ENCODE peak calls at places on chromosomes 13 and 19, in six cellular contexts. U, W, R, X, H and Q are unnamed samples.

GRCh38 chr19:3285647-3286176 is 61.3 kb downstream of the CELF5 start:
- DNase-seq in R (peak; percentile 93), W (no peak), H (no peak), U (peak; percentile 35), X (peak; percentile 91), Q (no peak)

GRCh38 chr13:20901668-20902437 is 693 bp downstream of the XPO4 start:
- DNase-seq in W (peak; percentile 71), R (peak; percentile 74), H (no peak), U (peak; percentile 33), X (peak; percentile 73), Q (peak; percentile 49)

GRCh38 chr19:43798546-43799409 is 3.5 kb downstream of the LYPD5 start:
- DNase-seq in U (no peak), R (peak; percentile 92), W (peak; percentile 87), X (no peak), H (no peak), Q (peak; percentile 90)

GRCh38 chr13:37539176-37539575 is 59.4 kb downstream of the POSTN start:
- DNase-seq in W (no peak), U (no peak), R (no peak), H (no peak), X (no peak), Q (no peak)

GRCh38 chr13:48278806-48279205 is 24.7 kb upstream of the RB1 start:
- DNase-seq in X (no peak), W (no peak), R (no peak), U (no peak), H (no peak), Q (no peak)

GRCh38 chr19:50823389-50824042 is at the start of gene KLK1:
- DNase-seq in H (no peak), W (no peak), X (peak; percentile 75), R (no peak), U (no peak), Q (no peak)

GRCh38 chr13:49217962-49218492 is 2.1 kb upstream of the MLNR start:
- DNase-seq in X (peak; percentile 74), R (peak; percentile 20), H (no peak), W (no peak), U (no peak), Q (no peak)

GRCh38 chr19:47407417-47407774 is 11.9 kb downstream of the MEIS3 start:
- DNase-seq in W (no peak), R (peak; percentile 54), X (peak; percentile 55), U (no peak), H (no peak), Q (no peak)

GRCh38 chr13:71621152-71622124 is 245.6 kb downstream of the DACH1 start:
- DNase-seq in U (no peak), X (no peak), R (peak; percentile 6), H (no peak), W (no peak), Q (no peak)

GRCh38 chr13:82758056-82758455 is 1124.2 kb downstream of the SLITRK1 start:
- DNase-seq in W (peak; percentile 26), H (peak; percentile 77), U (no peak), X (no peak), R (peak; percentile 83), Q (peak; percentile 46)
- TF ChIP-seq CTCF in W (peak; percentile 30), H (peak; percentile 89), U (peak; percentile 21), X (no peak), R (peak; percentile 79), Q (peak; percentile 59)

GRCh38 chr13:50485979-50486935 is 357.2 kb downstream of the DLEU7 start:
- DNase-seq in U (peak; percentile 57), X (no peak), R (no peak), H (no peak), W (peak; percentile 2), Q (no peak)
- H3K4me2 ChIP-seq in U (peak overlapping the region; percentile 45), X (peak overlapping the region; percentile 89), R (no peak overlapping the region), H (no peak overlapping the region), W (peak overlapping the region; percentile 9), Q (no peak overlapping the region)

GRCh38 chr13:85535306-85535705 is 263.9 kb downstream of the SLITRK6 start:
- DNase-seq in X (no peak), U (no peak), W (no peak), H (no peak), R (no peak), Q (no peak)
- TF ChIP-seq CTCF in X (no peak), U (no peak), W (no peak), H (no peak), R (no peak), Q (no peak)

GRCh38 chr19:17266589-17266974 is 661 bp upstream of the BABAM1 start:
- DNase-seq in R (peak; percentile 38), U (no peak), W (no peak), H (no peak), X (no peak), Q (no peak)
- H3K4me2 ChIP-seq in R (no peak overlapping the region), U (no peak overlapping the region), W (no peak overlapping the region), H (no peak overlapping the region), X (no peak overlapping the region), Q (no peak overlapping the region)

GRCh38 chr19:41895745-41896580 is 13.0 kb downstream of the ARHGEF1 start:
- DNase-seq in R (peak; percentile 64), H (no peak), W (no peak), X (peak; percentile 88), U (no peak), Q (no peak)
- TF ChIP-seq CTCF in R (peak; percentile 54), H (peak; percentile 64), W (no peak), X (peak; percentile 38), U (peak; percentile 26), Q (peak; percentile 16)

GRCh38 chr13:25816239-25816638 is 235.6 kb downstream of the SHISA2 start:
- DNase-seq in U (no peak), H (no peak), X (no peak), W (no peak), R (no peak), Q (no peak)

GRCh38 chr13:25819856-25820530 is 231.8 kb downstream of the SHISA2 start:
- DNase-seq in X (no peak), H (no peak), R (peak; percentile 8), W (peak; percentile 14), U (no peak), Q (no peak)

GRCh38 chr13:25821761-25822160 is 230.1 kb downstream of the SHISA2 start:
- DNase-seq in W (no peak), H (no peak), R (no peak), U (no peak), X (no peak), Q (no peak)
- H3K4me2 ChIP-seq in W (no peak overlapping the region), H (no peak overlapping the region), R (no peak overlapping the region), U (no peak overlapping the region), X (no peak overlapping the region), Q (no peak overlapping the region)

GRCh38 chr13:113210834-113211233 is 1.4 kb downstream of the CUL4A start:
- DNase-seq in H (no peak), R (no peak), U (no peak), W (no peak), X (no peak), Q (no peak)

GRCh38 chr13:113207890-113208423 is 512 bp downstream of the PCID2 start:
- DNase-seq in U (peak; percentile 54), X (peak; percentile 85), W (peak; percentile 75), H (no peak), R (peak; percentile 70), Q (peak; percentile 38)

GRCh38 chr13:113209336-113209879 is at the start of gene CUL4A:
- DNase-seq in U (peak; percentile 65), W (peak; percentile 92), X (peak; percentile 97), H (no peak), R (peak; percentile 92), Q (peak; percentile 73)

GRCh38 chr13:113209880-113210421 is 538 bp downstream of the CUL4A start:
- DNase-seq in U (peak; percentile 60), X (peak; percentile 88), H (no peak), W (peak; percentile 82), R (peak; percentile 72), Q (peak; percentile 74)

DNA sequence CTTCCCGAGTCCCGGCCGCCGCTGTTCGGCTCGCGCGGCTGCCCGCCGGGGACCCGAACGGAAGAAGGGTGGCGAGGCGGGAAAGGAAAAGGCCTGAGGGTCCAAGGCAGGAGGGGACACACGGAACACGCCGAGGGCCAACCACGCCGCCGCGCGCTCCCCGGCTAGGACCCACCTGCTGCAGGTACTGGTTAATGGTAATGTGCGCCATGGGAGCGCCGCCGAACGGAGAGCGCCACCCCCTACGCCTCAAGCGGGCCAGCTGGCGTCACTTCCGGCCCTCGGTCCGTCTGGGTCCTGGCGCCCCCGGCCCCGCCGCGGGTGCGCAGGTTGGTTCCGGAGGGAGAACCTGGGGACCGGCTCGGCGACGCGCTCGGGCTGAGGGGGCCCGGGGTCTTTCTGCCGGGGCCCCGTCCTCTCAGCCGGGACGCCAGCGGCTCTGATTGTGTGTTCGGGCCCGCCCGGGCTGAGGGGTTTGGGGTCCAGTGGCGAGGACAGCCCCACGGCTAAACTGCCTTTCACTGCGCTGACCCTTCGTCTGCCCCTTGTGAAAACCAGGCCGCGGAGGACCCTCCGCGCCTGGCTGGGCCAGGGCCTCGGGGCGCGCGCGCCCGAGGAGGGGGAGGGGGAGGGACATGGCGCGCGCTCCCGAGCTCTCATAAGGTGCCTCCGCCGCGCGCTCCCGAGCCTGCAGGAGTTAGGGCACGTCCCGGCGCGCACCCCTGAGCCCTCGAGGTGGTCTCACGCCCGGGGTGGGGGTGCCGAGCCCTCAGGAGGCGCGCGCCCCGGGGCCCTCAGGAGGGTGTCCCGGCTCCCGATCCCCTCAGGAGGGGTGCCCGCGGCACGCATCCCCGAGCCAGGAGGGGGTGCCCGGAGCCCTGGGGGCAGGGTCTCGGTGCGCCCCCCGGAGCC is at the start of gene PCID2:
- DNase-seq in H (peak; percentile 66), U (peak; percentile 88), R (peak; percentile 96), X (peak; percentile 96), W (peak; percentile 96), Q (peak; percentile 88)
- TF ChIP-seq CTCF in H (no peak), U (no peak), R (no peak), X (no peak), W (no peak), Q (peak; percentile 9)

DNA sequence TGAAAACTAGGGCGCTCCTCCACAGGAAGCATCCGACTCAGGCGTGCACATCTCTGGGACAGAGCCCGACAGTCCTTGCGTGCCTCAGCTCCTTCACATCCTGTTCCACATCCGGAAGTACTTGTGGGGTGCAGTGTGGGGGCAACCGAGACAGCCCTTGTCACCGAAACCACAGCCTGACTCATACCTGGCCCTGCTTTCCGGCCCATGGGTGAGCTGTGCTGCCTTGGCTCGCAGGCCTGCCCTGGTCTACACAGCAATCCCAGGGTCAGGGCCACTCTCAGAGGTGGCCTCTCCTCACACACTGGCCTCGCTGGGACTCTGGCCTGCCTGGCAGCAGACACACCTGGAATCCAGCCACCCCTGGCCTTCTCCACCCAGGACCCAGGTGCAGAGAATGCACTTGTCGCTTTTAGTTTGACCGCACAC is 100.4 kb downstream of the STK24 start:
- DNase-seq in R (peak; percentile 45), W (no peak), H (no peak), X (peak; percentile 97), U (peak; percentile 77), Q (peak; percentile 90)
- H3K4me2 ChIP-seq in R (peak overlapping the region; percentile 69), W (no peak overlapping the region), H (peak overlapping the region; percentile 65), X (peak overlapping the region; percentile 62), U (peak overlapping the region; percentile 61), Q (peak overlapping the region; percentile 65)

GRCh38 chr19:21699197-21699596 is 68.2 kb downstream of the ZNF100 start:
- DNase-seq in R (peak; percentile 97), X (no peak), U (no peak), H (peak; percentile 69), W (no peak), Q (no peak)

GRCh38 chr19:21697698-21698097 is 69.7 kb downstream of the ZNF100 start:
- DNase-seq in U (no peak), W (no peak), X (no peak), R (no peak), H (no peak), Q (no peak)

GRCh38 chr19:21697171-21697570 is 70.2 kb downstream of the ZNF100 start:
- DNase-seq in U (no peak), H (no peak), R (no peak), W (no peak), X (peak; percentile 47), Q (no peak)

GRCh38 chr19:21694171-21694906 is 73.0 kb downstream of the ZNF100 start:
- DNase-seq in H (no peak), W (no peak), X (peak; percentile 62), U (no peak), R (no peak), Q (no peak)

GRCh38 chr19:21698215-21698614 is 69.2 kb downstream of the ZNF100 start:
- DNase-seq in H (no peak), U (peak; percentile 24), W (peak; percentile 23), X (no peak), R (peak; percentile 74), Q (peak; percentile 18)
- TF ChIP-seq CTCF in H (peak; percentile 60), U (peak; percentile 45), W (peak; percentile 57), X (peak; percentile 52), R (peak; percentile 65), Q (peak; percentile 58)